ENCODE peak calls at places on chromosomes 13 and 19, in nine cellular contexts. One of them, this sample, is unnamed.

GRCh38 chr13:100300708-100301107 is 211.8 kb downstream of the PCCA start:
- DNase-seq in activated CD4-positive, alpha-beta T cell treated with anti-CD3 and anti-CD28 coated beads, Interleukin-2, amount 10 ng/mL, durations not matched to agents 24 days and 14 days: no peak
- DNase-seq in HEK293T: no peak
- DNase-seq in mucosa of gallbladder: no peak
- DNase-seq in amniotic epithelial cell: no peak
- DNase-seq in IMR-90: no peak
- DNase-seq in astrocyte of the spinal cord: no peak
- DNase-seq in stimulated activated CD4-positive, alpha-beta T cell treated with anti-CD3 and anti-CD28 coated beads, Interleukin-12 subunit alpha, Interleukin-12 subunit beta, amount 100 ng/mL, for 48 hours: no peak
- DNase-seq in M059J: no peak
- DNase-seq in this sample: no peak

GRCh38 chr13:95564948-95565347 is 12.4 kb downstream of the CLDN10 start:
- DNase-seq in activated CD4-positive, alpha-beta T cell treated with anti-CD3 and anti-CD28 coated beads, Interleukin-2, amount 10 ng/mL, durations not matched to agents 24 days and 14 days: no peak
- DNase-seq in HEK293T: no peak
- DNase-seq in mucosa of gallbladder: no peak
- DNase-seq in amniotic epithelial cell: peak
- DNase-seq in IMR-90: peak
- DNase-seq in astrocyte of the spinal cord: peak
- DNase-seq in stimulated activated CD4-positive, alpha-beta T cell treated with anti-CD3 and anti-CD28 coated beads, Interleukin-12 subunit alpha, Interleukin-12 subunit beta, amount 100 ng/mL, for 48 hours: no peak
- DNase-seq in M059J: peak
- DNase-seq in this sample: no peak

GRCh38 chr19:14059652-14060155 is 2.2 kb downstream of the PALM3 start:
- DNase-seq in activated CD4-positive, alpha-beta T cell treated with anti-CD3 and anti-CD28 coated beads, Interleukin-2, amount 10 ng/mL, durations not matched to agents 24 days and 14 days: no peak
- DNase-seq in HEK293T: no peak
- DNase-seq in mucosa of gallbladder: no peak
- DNase-seq in amniotic epithelial cell: no peak
- DNase-seq in IMR-90: no peak
- DNase-seq in astrocyte of the spinal cord: no peak
- DNase-seq in stimulated activated CD4-positive, alpha-beta T cell treated with anti-CD3 and anti-CD28 coated beads, Interleukin-12 subunit alpha, Interleukin-12 subunit beta, amount 100 ng/mL, for 48 hours: no peak
- DNase-seq in M059J: no peak
- DNase-seq in this sample: no peak

GRCh38 chr19:13082192-13083007 is 20.3 kb downstream of the LYL1 start:
- DNase-seq in activated CD4-positive, alpha-beta T cell treated with anti-CD3 and anti-CD28 coated beads, Interleukin-2, amount 10 ng/mL, durations not matched to agents 24 days and 14 days: no peak
- DNase-seq in HEK293T: peak
- DNase-seq in mucosa of gallbladder: peak
- DNase-seq in amniotic epithelial cell: peak
- DNase-seq in IMR-90: peak
- DNase-seq in astrocyte of the spinal cord: peak
- DNase-seq in stimulated activated CD4-positive, alpha-beta T cell treated with anti-CD3 and anti-CD28 coated beads, Interleukin-12 subunit alpha, Interleukin-12 subunit beta, amount 100 ng/mL, for 48 hours: no peak
- DNase-seq in M059J: peak
- DNase-seq in this sample: no peak

GRCh38 chr13:73842621-73843020 is 291.6 kb downstream of the KLF12 start:
- DNase-seq in activated CD4-positive, alpha-beta T cell treated with anti-CD3 and anti-CD28 coated beads, Interleukin-2, amount 10 ng/mL, durations not matched to agents 24 days and 14 days: no peak
- DNase-seq in HEK293T: no peak
- DNase-seq in mucosa of gallbladder: no peak
- DNase-seq in amniotic epithelial cell: no peak
- DNase-seq in IMR-90: peak
- DNase-seq in astrocyte of the spinal cord: no peak
- DNase-seq in stimulated activated CD4-positive, alpha-beta T cell treated with anti-CD3 and anti-CD28 coated beads, Interleukin-12 subunit alpha, Interleukin-12 subunit beta, amount 100 ng/mL, for 48 hours: no peak
- DNase-seq in M059J: no peak
- DNase-seq in this sample: no peak

GRCh38 chr19:7502552-7502951 is 13.4 kb upstream of the ZNF358 start:
- DNase-seq in activated CD4-positive, alpha-beta T cell treated with anti-CD3 and anti-CD28 coated beads, Interleukin-2, amount 10 ng/mL, durations not matched to agents 24 days and 14 days: no peak
- DNase-seq in HEK293T: no peak
- DNase-seq in mucosa of gallbladder: no peak
- DNase-seq in amniotic epithelial cell: no peak
- DNase-seq in IMR-90: no peak
- DNase-seq in astrocyte of the spinal cord: no peak
- DNase-seq in stimulated activated CD4-positive, alpha-beta T cell treated with anti-CD3 and anti-CD28 coated beads, Interleukin-12 subunit alpha, Interleukin-12 subunit beta, amount 100 ng/mL, for 48 hours: no peak
- DNase-seq in M059J: no peak
- DNase-seq in this sample: no peak

GRCh38 chr19:16898306-16899015 is 9.7 kb downstream of the F2RL3 start:
- DNase-seq in activated CD4-positive, alpha-beta T cell treated with anti-CD3 and anti-CD28 coated beads, Interleukin-2, amount 10 ng/mL, durations not matched to agents 24 days and 14 days: no peak
- DNase-seq in HEK293T: no peak
- DNase-seq in mucosa of gallbladder: no peak
- DNase-seq in amniotic epithelial cell: no peak
- DNase-seq in IMR-90: no peak
- DNase-seq in astrocyte of the spinal cord: no peak
- DNase-seq in stimulated activated CD4-positive, alpha-beta T cell treated with anti-CD3 and anti-CD28 coated beads, Interleukin-12 subunit alpha, Interleukin-12 subunit beta, amount 100 ng/mL, for 48 hours: no peak
- DNase-seq in M059J: no peak
- DNase-seq in this sample: no peak

GRCh38 chr19:40585677-40586422 is 9.2 kb downstream of the SHKBP1 start:
- DNase-seq in activated CD4-positive, alpha-beta T cell treated with anti-CD3 and anti-CD28 coated beads, Interleukin-2, amount 10 ng/mL, durations not matched to agents 24 days and 14 days: peak
- DNase-seq in HEK293T: no peak
- DNase-seq in mucosa of gallbladder: no peak
- DNase-seq in amniotic epithelial cell: peak
- DNase-seq in IMR-90: peak
- DNase-seq in astrocyte of the spinal cord: peak
- DNase-seq in stimulated activated CD4-positive, alpha-beta T cell treated with anti-CD3 and anti-CD28 coated beads, Interleukin-12 subunit alpha, Interleukin-12 subunit beta, amount 100 ng/mL, for 48 hours: no peak
- DNase-seq in M059J: peak
- DNase-seq in this sample: no peak

GRCh38 chr19:1213391-1214286 is 8.1 kb downstream of the STK11 start:
- DNase-seq in activated CD4-positive, alpha-beta T cell treated with anti-CD3 and anti-CD28 coated beads, Interleukin-2, amount 10 ng/mL, durations not matched to agents 24 days and 14 days: peak
- DNase-seq in HEK293T: no peak
- DNase-seq in mucosa of gallbladder: peak
- DNase-seq in amniotic epithelial cell: peak
- DNase-seq in IMR-90: peak
- DNase-seq in astrocyte of the spinal cord: peak
- DNase-seq in stimulated activated CD4-positive, alpha-beta T cell treated with anti-CD3 and anti-CD28 coated beads, Interleukin-12 subunit alpha, Interleukin-12 subunit beta, amount 100 ng/mL, for 48 hours: peak
- DNase-seq in M059J: peak
- DNase-seq in this sample: peak

GRCh38 chr19:5823579-5824281 is 15.8 kb downstream of the FUT6 start:
- DNase-seq in activated CD4-positive, alpha-beta T cell treated with anti-CD3 and anti-CD28 coated beads, Interleukin-2, amount 10 ng/mL, durations not matched to agents 24 days and 14 days: peak
- DNase-seq in HEK293T: peak
- DNase-seq in mucosa of gallbladder: peak
- DNase-seq in amniotic epithelial cell: no peak
- DNase-seq in IMR-90: no peak
- DNase-seq in astrocyte of the spinal cord: no peak
- DNase-seq in stimulated activated CD4-positive, alpha-beta T cell treated with anti-CD3 and anti-CD28 coated beads, Interleukin-12 subunit alpha, Interleukin-12 subunit beta, amount 100 ng/mL, for 48 hours: no peak
- DNase-seq in M059J: peak
- DNase-seq in this sample: peak

GRCh38 chr19:47896019-47896418 is 9.9 kb upstream of the SULT2A1 start:
- DNase-seq in activated CD4-positive, alpha-beta T cell treated with anti-CD3 and anti-CD28 coated beads, Interleukin-2, amount 10 ng/mL, durations not matched to agents 24 days and 14 days: no peak
- DNase-seq in HEK293T: no peak
- DNase-seq in mucosa of gallbladder: no peak
- DNase-seq in amniotic epithelial cell: no peak
- DNase-seq in IMR-90: no peak
- DNase-seq in astrocyte of the spinal cord: no peak
- DNase-seq in stimulated activated CD4-positive, alpha-beta T cell treated with anti-CD3 and anti-CD28 coated beads, Interleukin-12 subunit alpha, Interleukin-12 subunit beta, amount 100 ng/mL, for 48 hours: no peak
- DNase-seq in M059J: no peak
- DNase-seq in this sample: no peak

GRCh38 chr13:52978989-52979388 is 49.6 kb upstream of the OLFM4 start:
- DNase-seq in activated CD4-positive, alpha-beta T cell treated with anti-CD3 and anti-CD28 coated beads, Interleukin-2, amount 10 ng/mL, durations not matched to agents 24 days and 14 days: no peak
- DNase-seq in HEK293T: no peak
- DNase-seq in mucosa of gallbladder: no peak
- DNase-seq in amniotic epithelial cell: no peak
- DNase-seq in IMR-90: no peak
- DNase-seq in astrocyte of the spinal cord: no peak
- DNase-seq in stimulated activated CD4-positive, alpha-beta T cell treated with anti-CD3 and anti-CD28 coated beads, Interleukin-12 subunit alpha, Interleukin-12 subunit beta, amount 100 ng/mL, for 48 hours: no peak
- DNase-seq in M059J: no peak
- DNase-seq in this sample: no peak

GRCh38 chr19:44648536-44649370 is 5.0 kb downstream of the PVR start:
- DNase-seq in activated CD4-positive, alpha-beta T cell treated with anti-CD3 and anti-CD28 coated beads, Interleukin-2, amount 10 ng/mL, durations not matched to agents 24 days and 14 days: no peak
- DNase-seq in HEK293T: no peak
- DNase-seq in mucosa of gallbladder: no peak
- DNase-seq in amniotic epithelial cell: peak
- DNase-seq in IMR-90: peak
- DNase-seq in astrocyte of the spinal cord: peak
- DNase-seq in stimulated activated CD4-positive, alpha-beta T cell treated with anti-CD3 and anti-CD28 coated beads, Interleukin-12 subunit alpha, Interleukin-12 subunit beta, amount 100 ng/mL, for 48 hours: no peak
- DNase-seq in M059J: peak
- DNase-seq in this sample: no peak

GRCh38 chr13:41053384-41053826 is 7.9 kb upstream of the WBP4 start:
- DNase-seq in activated CD4-positive, alpha-beta T cell treated with anti-CD3 and anti-CD28 coated beads, Interleukin-2, amount 10 ng/mL, durations not matched to agents 24 days and 14 days: no peak
- DNase-seq in HEK293T: no peak
- DNase-seq in mucosa of gallbladder: no peak
- DNase-seq in amniotic epithelial cell: peak
- DNase-seq in IMR-90: peak
- DNase-seq in astrocyte of the spinal cord: no peak
- DNase-seq in stimulated activated CD4-positive, alpha-beta T cell treated with anti-CD3 and anti-CD28 coated beads, Interleukin-12 subunit alpha, Interleukin-12 subunit beta, amount 100 ng/mL, for 48 hours: no peak
- DNase-seq in M059J: peak
- DNase-seq in this sample: no peak

GRCh38 chr19:55178781-55179569 is 1.1 kb downstream of the SYT5 start:
- DNase-seq in activated CD4-positive, alpha-beta T cell treated with anti-CD3 and anti-CD28 coated beads, Interleukin-2, amount 10 ng/mL, durations not matched to agents 24 days and 14 days: peak
- DNase-seq in HEK293T: peak
- DNase-seq in mucosa of gallbladder: peak
- DNase-seq in amniotic epithelial cell: peak
- DNase-seq in IMR-90: peak
- DNase-seq in astrocyte of the spinal cord: peak
- DNase-seq in stimulated activated CD4-positive, alpha-beta T cell treated with anti-CD3 and anti-CD28 coated beads, Interleukin-12 subunit alpha, Interleukin-12 subunit beta, amount 100 ng/mL, for 48 hours: peak
- DNase-seq in M059J: peak
- DNase-seq in this sample: peak

GRCh38 chr19:39928357-39928725 is 6.1 kb downstream of the FCGBP start:
- DNase-seq in activated CD4-positive, alpha-beta T cell treated with anti-CD3 and anti-CD28 coated beads, Interleukin-2, amount 10 ng/mL, durations not matched to agents 24 days and 14 days: no peak
- DNase-seq in HEK293T: no peak
- DNase-seq in mucosa of gallbladder: no peak
- DNase-seq in amniotic epithelial cell: no peak
- DNase-seq in IMR-90: no peak
- DNase-seq in astrocyte of the spinal cord: no peak
- DNase-seq in stimulated activated CD4-positive, alpha-beta T cell treated with anti-CD3 and anti-CD28 coated beads, Interleukin-12 subunit alpha, Interleukin-12 subunit beta, amount 100 ng/mL, for 48 hours: no peak
- DNase-seq in M059J: no peak
- DNase-seq in this sample: no peak

GRCh38 chr19:30064776-30065494 is 122.9 kb downstream of the URI1 start:
- DNase-seq in activated CD4-positive, alpha-beta T cell treated with anti-CD3 and anti-CD28 coated beads, Interleukin-2, amount 10 ng/mL, durations not matched to agents 24 days and 14 days: no peak
- DNase-seq in HEK293T: no peak
- DNase-seq in mucosa of gallbladder: no peak
- DNase-seq in amniotic epithelial cell: no peak
- DNase-seq in IMR-90: no peak
- DNase-seq in astrocyte of the spinal cord: no peak
- DNase-seq in stimulated activated CD4-positive, alpha-beta T cell treated with anti-CD3 and anti-CD28 coated beads, Interleukin-12 subunit alpha, Interleukin-12 subunit beta, amount 100 ng/mL, for 48 hours: no peak
- DNase-seq in M059J: no peak
- DNase-seq in this sample: peak

GRCh38 chr19:42433503-42434260 is 6.5 kb upstream of the LIPE start:
- DNase-seq in activated CD4-positive, alpha-beta T cell treated with anti-CD3 and anti-CD28 coated beads, Interleukin-2, amount 10 ng/mL, durations not matched to agents 24 days and 14 days: peak
- DNase-seq in HEK293T: peak
- DNase-seq in mucosa of gallbladder: peak
- DNase-seq in amniotic epithelial cell: peak
- DNase-seq in IMR-90: peak
- DNase-seq in astrocyte of the spinal cord: peak
- DNase-seq in stimulated activated CD4-positive, alpha-beta T cell treated with anti-CD3 and anti-CD28 coated beads, Interleukin-12 subunit alpha, Interleukin-12 subunit beta, amount 100 ng/mL, for 48 hours: peak
- DNase-seq in M059J: peak
- DNase-seq in this sample: peak

GRCh38 chr19:13411899-13412298 is 94.4 kb downstream of the CACNA1A start:
- DNase-seq in activated CD4-positive, alpha-beta T cell treated with anti-CD3 and anti-CD28 coated beads, Interleukin-2, amount 10 ng/mL, durations not matched to agents 24 days and 14 days: no peak
- DNase-seq in HEK293T: no peak
- DNase-seq in mucosa of gallbladder: no peak
- DNase-seq in amniotic epithelial cell: no peak
- DNase-seq in IMR-90: no peak
- DNase-seq in astrocyte of the spinal cord: no peak
- DNase-seq in stimulated activated CD4-positive, alpha-beta T cell treated with anti-CD3 and anti-CD28 coated beads, Interleukin-12 subunit alpha, Interleukin-12 subunit beta, amount 100 ng/mL, for 48 hours: no peak
- DNase-seq in M059J: no peak
- DNase-seq in this sample: no peak

GRCh38 chr13:44263920-44264610 is 109.6 kb upstream of the SERP2 start:
- DNase-seq in activated CD4-positive, alpha-beta T cell treated with anti-CD3 and anti-CD28 coated beads, Interleukin-2, amount 10 ng/mL, durations not matched to agents 24 days and 14 days: no peak
- DNase-seq in HEK293T: no peak
- DNase-seq in mucosa of gallbladder: no peak
- DNase-seq in amniotic epithelial cell: peak
- DNase-seq in IMR-90: peak
- DNase-seq in astrocyte of the spinal cord: no peak
- DNase-seq in stimulated activated CD4-positive, alpha-beta T cell treated with anti-CD3 and anti-CD28 coated beads, Interleukin-12 subunit alpha, Interleukin-12 subunit beta, amount 100 ng/mL, for 48 hours: no peak
- DNase-seq in M059J: no peak
- DNase-seq in this sample: no peak